ENCODE peak calls at places on chromosome 17, in nine cellular contexts. One of them, this sample, is unnamed.

GRCh38 chr17:45294506-45294905 is 22.3 kb downstream of the MAP3K14 start:
- DNase-seq in substantia nigra: no peak
- DNase-seq in AG04450: peak
- DNase-seq in ovary: no peak
- DNase-seq in renal cortical epithelial cell: peak
- DNase-seq in neural progenitor cell: no peak
- DNase-seq in NCI-H2029 treated with DMSO at 0.1 percent for 48 hours: no peak
- DNase-seq in EL: peak
- DNase-seq in T-helper 2 cell: no peak
- DNase-seq in this sample: peak

GRCh38 chr17:76404256-76404655 is 19.8 kb downstream of the SPHK1 start:
- DNase-seq in substantia nigra: no peak
- DNase-seq in AG04450: no peak
- DNase-seq in ovary: no peak
- DNase-seq in renal cortical epithelial cell: no peak
- DNase-seq in neural progenitor cell: no peak
- DNase-seq in NCI-H2029 treated with DMSO at 0.1 percent for 48 hours: no peak
- DNase-seq in EL: no peak
- DNase-seq in T-helper 2 cell: no peak
- DNase-seq in this sample: no peak

GRCh38 chr17:36203335-36203734 is 6.8 kb upstream of the CCL3L1 start:
- DNase-seq in substantia nigra: no peak
- DNase-seq in AG04450: no peak
- DNase-seq in ovary: no peak
- DNase-seq in renal cortical epithelial cell: no peak
- DNase-seq in neural progenitor cell: no peak
- DNase-seq in NCI-H2029 treated with DMSO at 0.1 percent for 48 hours: no peak
- DNase-seq in EL: no peak
- DNase-seq in T-helper 2 cell: no peak
- DNase-seq in this sample: no peak

GRCh38 chr17:17568772-17569195 is 22.7 kb downstream of the PEMT start:
- DNase-seq in substantia nigra: no peak
- DNase-seq in AG04450: no peak
- DNase-seq in ovary: peak
- DNase-seq in renal cortical epithelial cell: no peak
- DNase-seq in neural progenitor cell: peak
- DNase-seq in NCI-H2029 treated with DMSO at 0.1 percent for 48 hours: peak
- DNase-seq in EL: peak
- DNase-seq in T-helper 2 cell: peak
- DNase-seq in this sample: peak

GRCh38 chr17:39564201-39564828 is 43.4 kb downstream of the NEUROD2 start:
- DNase-seq in substantia nigra: no peak
- DNase-seq in AG04450: no peak
- DNase-seq in ovary: no peak
- DNase-seq in renal cortical epithelial cell: peak
- DNase-seq in neural progenitor cell: peak
- DNase-seq in NCI-H2029 treated with DMSO at 0.1 percent for 48 hours: no peak
- DNase-seq in EL: no peak
- DNase-seq in T-helper 2 cell: no peak
- DNase-seq in this sample: no peak

GRCh38 chr17:61279476-61280145 is 120.0 kb upstream of the TBX2 start:
- DNase-seq in substantia nigra: no peak
- DNase-seq in AG04450: no peak
- DNase-seq in ovary: no peak
- DNase-seq in renal cortical epithelial cell: no peak
- DNase-seq in neural progenitor cell: no peak
- DNase-seq in NCI-H2029 treated with DMSO at 0.1 percent for 48 hours: no peak
- DNase-seq in EL: no peak
- DNase-seq in T-helper 2 cell: no peak
- DNase-seq in this sample: no peak

GRCh38 chr17:46771601-46772012 is 46.9 kb downstream of the WNT3 start:
- DNase-seq in substantia nigra: no peak
- DNase-seq in AG04450: no peak
- DNase-seq in ovary: no peak
- DNase-seq in renal cortical epithelial cell: no peak
- DNase-seq in neural progenitor cell: no peak
- DNase-seq in NCI-H2029 treated with DMSO at 0.1 percent for 48 hours: no peak
- DNase-seq in EL: peak
- DNase-seq in T-helper 2 cell: no peak
- DNase-seq in this sample: no peak

GRCh38 chr17:65749479-65749878 is 188.0 kb upstream of the AXIN2 start:
- DNase-seq in substantia nigra: no peak
- DNase-seq in AG04450: no peak
- DNase-seq in ovary: no peak
- DNase-seq in renal cortical epithelial cell: peak
- DNase-seq in neural progenitor cell: no peak
- DNase-seq in NCI-H2029 treated with DMSO at 0.1 percent for 48 hours: no peak
- DNase-seq in EL: peak
- DNase-seq in T-helper 2 cell: no peak
- DNase-seq in this sample: peak

GRCh38 chr17:2939714-2940351 is 123.6 kb downstream of the OR1D5 start:
- DNase-seq in substantia nigra: no peak
- DNase-seq in AG04450: no peak
- DNase-seq in ovary: no peak
- DNase-seq in renal cortical epithelial cell: no peak
- DNase-seq in neural progenitor cell: no peak
- DNase-seq in NCI-H2029 treated with DMSO at 0.1 percent for 48 hours: no peak
- DNase-seq in EL: no peak
- DNase-seq in T-helper 2 cell: no peak
- DNase-seq in this sample: no peak

GRCh38 chr17:79944251-79944812 is 91.3 kb downstream of the TBC1D16 start:
- DNase-seq in substantia nigra: no peak
- DNase-seq in AG04450: no peak
- DNase-seq in ovary: peak
- DNase-seq in renal cortical epithelial cell: no peak
- DNase-seq in neural progenitor cell: no peak
- DNase-seq in NCI-H2029 treated with DMSO at 0.1 percent for 48 hours: no peak
- DNase-seq in EL: no peak
- DNase-seq in T-helper 2 cell: no peak
- DNase-seq in this sample: no peak

GRCh38 chr17:17675925-17676534 is 5.2 kb upstream of the RAI1 start:
- DNase-seq in substantia nigra: no peak
- DNase-seq in AG04450: no peak
- DNase-seq in ovary: no peak
- DNase-seq in renal cortical epithelial cell: peak
- DNase-seq in neural progenitor cell: no peak
- DNase-seq in NCI-H2029 treated with DMSO at 0.1 percent for 48 hours: peak
- DNase-seq in EL: peak
- DNase-seq in T-helper 2 cell: no peak
- DNase-seq in this sample: no peak

GRCh38 chr17:82287849-82288601 is 14.5 kb upstream of the CSNK1D start:
- DNase-seq in substantia nigra: no peak
- DNase-seq in AG04450: peak
- DNase-seq in ovary: peak
- DNase-seq in renal cortical epithelial cell: peak
- DNase-seq in neural progenitor cell: no peak
- DNase-seq in NCI-H2029 treated with DMSO at 0.1 percent for 48 hours: peak
- DNase-seq in EL: peak
- DNase-seq in T-helper 2 cell: no peak
- DNase-seq in this sample: peak

GRCh38 chr17:39236383-39236927 is 10.7 kb upstream of the STAC2 start:
- DNase-seq in substantia nigra: no peak
- DNase-seq in AG04450: no peak
- DNase-seq in ovary: no peak
- DNase-seq in renal cortical epithelial cell: no peak
- DNase-seq in neural progenitor cell: no peak
- DNase-seq in NCI-H2029 treated with DMSO at 0.1 percent for 48 hours: no peak
- DNase-seq in EL: no peak
- DNase-seq in T-helper 2 cell: no peak
- DNase-seq in this sample: no peak

GRCh38 chr17:29241015-29241963 is 5.4 kb upstream of the CRYBA1 start:
- DNase-seq in substantia nigra: peak
- DNase-seq in AG04450: peak
- DNase-seq in ovary: no peak
- DNase-seq in renal cortical epithelial cell: peak
- DNase-seq in neural progenitor cell: peak
- DNase-seq in NCI-H2029 treated with DMSO at 0.1 percent for 48 hours: no peak
- DNase-seq in EL: peak
- DNase-seq in T-helper 2 cell: no peak
- DNase-seq in this sample: peak

GRCh38 chr17:77125432-77125901 is 15.3 kb upstream of the SEC14L1 start:
- DNase-seq in substantia nigra: no peak
- DNase-seq in AG04450: peak
- DNase-seq in ovary: no peak
- DNase-seq in renal cortical epithelial cell: peak
- DNase-seq in neural progenitor cell: no peak
- DNase-seq in NCI-H2029 treated with DMSO at 0.1 percent for 48 hours: no peak
- DNase-seq in EL: peak
- DNase-seq in T-helper 2 cell: no peak
- DNase-seq in this sample: peak

GRCh38 chr17:78797691-78798585 is 15.9 kb upstream of the CYTH1 start:
- DNase-seq in substantia nigra: no peak
- DNase-seq in AG04450: no peak
- DNase-seq in ovary: no peak
- DNase-seq in renal cortical epithelial cell: no peak
- DNase-seq in neural progenitor cell: no peak
- DNase-seq in NCI-H2029 treated with DMSO at 0.1 percent for 48 hours: no peak
- DNase-seq in EL: no peak
- DNase-seq in T-helper 2 cell: no peak
- DNase-seq in this sample: no peak

GRCh38 chr17:31549121-31549524 is 157.6 kb downstream of the RAB11FIP4 start:
- DNase-seq in substantia nigra: no peak
- DNase-seq in AG04450: no peak
- DNase-seq in ovary: peak
- DNase-seq in renal cortical epithelial cell: no peak
- DNase-seq in neural progenitor cell: no peak
- DNase-seq in NCI-H2029 treated with DMSO at 0.1 percent for 48 hours: no peak
- DNase-seq in EL: peak
- DNase-seq in T-helper 2 cell: no peak
- DNase-seq in this sample: no peak

GRCh38 chr17:66965801-66966528 is 1.5 kb downstream of the CACNG4 start:
- DNase-seq in substantia nigra: no peak
- DNase-seq in AG04450: no peak
- DNase-seq in ovary: no peak
- DNase-seq in renal cortical epithelial cell: no peak
- DNase-seq in neural progenitor cell: peak
- DNase-seq in NCI-H2029 treated with DMSO at 0.1 percent for 48 hours: no peak
- DNase-seq in EL: no peak
- DNase-seq in T-helper 2 cell: no peak
- DNase-seq in this sample: no peak

GRCh38 chr17:64773836-64774761 is 112.0 kb upstream of the SMURF2 start:
- DNase-seq in substantia nigra: no peak
- DNase-seq in AG04450: peak
- DNase-seq in ovary: no peak
- DNase-seq in renal cortical epithelial cell: peak
- DNase-seq in neural progenitor cell: peak
- DNase-seq in NCI-H2029 treated with DMSO at 0.1 percent for 48 hours: peak
- DNase-seq in EL: peak
- DNase-seq in T-helper 2 cell: no peak
- DNase-seq in this sample: peak

GRCh38 chr17:49132699-49133364 is at the start of gene B4GALNT2:
- DNase-seq in substantia nigra: no peak
- DNase-seq in AG04450: no peak
- DNase-seq in ovary: no peak
- DNase-seq in renal cortical epithelial cell: no peak
- DNase-seq in neural progenitor cell: peak
- DNase-seq in NCI-H2029 treated with DMSO at 0.1 percent for 48 hours: no peak
- DNase-seq in EL: peak
- DNase-seq in T-helper 2 cell: no peak
- DNase-seq in this sample: no peak

GRCh38 chr17:73591278-73592078 is 52.8 kb downstream of the SDK2 start:
- DNase-seq in substantia nigra: no peak
- DNase-seq in AG04450: no peak
- DNase-seq in ovary: no peak
- DNase-seq in renal cortical epithelial cell: no peak
- DNase-seq in neural progenitor cell: no peak
- DNase-seq in NCI-H2029 treated with DMSO at 0.1 percent for 48 hours: no peak
- DNase-seq in EL: no peak
- DNase-seq in T-helper 2 cell: peak
- DNase-seq in this sample: no peak

GRCh38 chr17:45073414-45074070 is 12.4 kb downstream of the NMT1 start:
- DNase-seq in substantia nigra: no peak
- DNase-seq in AG04450: peak
- DNase-seq in ovary: no peak
- DNase-seq in renal cortical epithelial cell: no peak
- DNase-seq in neural progenitor cell: no peak
- DNase-seq in NCI-H2029 treated with DMSO at 0.1 percent for 48 hours: no peak
- DNase-seq in EL: peak
- DNase-seq in T-helper 2 cell: no peak
- DNase-seq in this sample: no peak

GRCh38 chr17:31314788-31315105 is 893 bp upstream of the EVI2B start:
- DNase-seq in substantia nigra: no peak
- DNase-seq in AG04450: no peak
- DNase-seq in ovary: no peak
- DNase-seq in renal cortical epithelial cell: no peak
- DNase-seq in neural progenitor cell: no peak
- DNase-seq in NCI-H2029 treated with DMSO at 0.1 percent for 48 hours: no peak
- DNase-seq in EL: no peak
- DNase-seq in T-helper 2 cell: no peak
- DNase-seq in this sample: no peak

GRCh38 chr17:6782244-6782643 is 6.2 kb downstream of the FBXO39 start:
- DNase-seq in substantia nigra: no peak
- DNase-seq in AG04450: no peak
- DNase-seq in ovary: no peak
- DNase-seq in renal cortical epithelial cell: no peak
- DNase-seq in neural progenitor cell: no peak
- DNase-seq in NCI-H2029 treated with DMSO at 0.1 percent for 48 hours: no peak
- DNase-seq in EL: no peak
- DNase-seq in T-helper 2 cell: no peak
- DNase-seq in this sample: no peak

GRCh38 chr17:29390856-29391631 is 881 bp downstream of the TAOK1 start:
- DNase-seq in substantia nigra: no peak
- DNase-seq in AG04450: no peak
- DNase-seq in ovary: no peak
- DNase-seq in renal cortical epithelial cell: no peak
- DNase-seq in neural progenitor cell: peak
- DNase-seq in NCI-H2029 treated with DMSO at 0.1 percent for 48 hours: no peak
- DNase-seq in EL: peak
- DNase-seq in T-helper 2 cell: no peak
- DNase-seq in this sample: no peak

GRCh38 chr17:37399404-37399803 is 7.2 kb downstream of the ACACA start:
- DNase-seq in substantia nigra: no peak
- DNase-seq in AG04450: no peak
- DNase-seq in ovary: no peak
- DNase-seq in renal cortical epithelial cell: no peak
- DNase-seq in neural progenitor cell: no peak
- DNase-seq in NCI-H2029 treated with DMSO at 0.1 percent for 48 hours: no peak
- DNase-seq in EL: peak
- DNase-seq in T-helper 2 cell: no peak
- DNase-seq in this sample: no peak

This sample was measured in RCC 7860.